ENCODE peak calls at places on chromosome 14, in eight cellular contexts. One of them, this sample, is unnamed.

GRCh38 chr14:64758711-64759554 is 54.7 kb downstream of the PLEKHG3 start:
- DNase-seq in astrocyte of the spinal cord: peak; percentile 88
- DNase-seq in GM03348: peak; percentile 90
- DNase-seq in activated naive CD4-positive, alpha-beta T cell treated with anti-CD3 and anti-CD28 coated beads, Interleukin-2, amount 10 ng/mL, durations not matched to agents 7 days and 5 days: no peak
- DNase-seq in stimulated activated naive CD8-positive, alpha-beta T cell treated with anti-CD3 and anti-CD28 coated beads, Interleukin-15, amount 100 ng/mL, for 72 hours: no peak
- DNase-seq in RCC 7860: peak; percentile 17
- DNase-seq in dorsolateral prefrontal cortex: peak; percentile 55
- DNase-seq in ecto neural progenitor cell: no peak
- DNase-seq in this sample: peak; percentile 94

GRCh38 chr14:71566276-71566675 is 366.0 kb upstream of the RGS6 start:
- DNase-seq in astrocyte of the spinal cord: no peak
- DNase-seq in GM03348: no peak
- DNase-seq in activated naive CD4-positive, alpha-beta T cell treated with anti-CD3 and anti-CD28 coated beads, Interleukin-2, amount 10 ng/mL, durations not matched to agents 7 days and 5 days: no peak
- DNase-seq in stimulated activated naive CD8-positive, alpha-beta T cell treated with anti-CD3 and anti-CD28 coated beads, Interleukin-15, amount 100 ng/mL, for 72 hours: no peak
- DNase-seq in RCC 7860: no peak
- DNase-seq in dorsolateral prefrontal cortex: no peak
- DNase-seq in ecto neural progenitor cell: no peak
- DNase-seq in this sample: no peak

GRCh38 chr14:33839193-33840076 is 111.4 kb downstream of the EGLN3 start:
- DNase-seq in astrocyte of the spinal cord: peak; percentile 52
- DNase-seq in GM03348: peak; percentile 77
- DNase-seq in activated naive CD4-positive, alpha-beta T cell treated with anti-CD3 and anti-CD28 coated beads, Interleukin-2, amount 10 ng/mL, durations not matched to agents 7 days and 5 days: peak; percentile 72
- DNase-seq in stimulated activated naive CD8-positive, alpha-beta T cell treated with anti-CD3 and anti-CD28 coated beads, Interleukin-15, amount 100 ng/mL, for 72 hours: peak; percentile 51
- DNase-seq in RCC 7860: peak; percentile 5
- DNase-seq in dorsolateral prefrontal cortex: peak; percentile 47
- DNase-seq in ecto neural progenitor cell: no peak
- DNase-seq in this sample: no peak

GRCh38 chr14:92549853-92550244 is 36.3 kb downstream of the RIN3 start:
- DNase-seq in astrocyte of the spinal cord: no peak
- DNase-seq in GM03348: peak; percentile 37
- DNase-seq in activated naive CD4-positive, alpha-beta T cell treated with anti-CD3 and anti-CD28 coated beads, Interleukin-2, amount 10 ng/mL, durations not matched to agents 7 days and 5 days: no peak
- DNase-seq in stimulated activated naive CD8-positive, alpha-beta T cell treated with anti-CD3 and anti-CD28 coated beads, Interleukin-15, amount 100 ng/mL, for 72 hours: no peak
- DNase-seq in RCC 7860: no peak
- DNase-seq in dorsolateral prefrontal cortex: no peak
- DNase-seq in ecto neural progenitor cell: no peak
- DNase-seq in this sample: no peak

GRCh38 chr14:100714205-100714781 is 12.4 kb upstream of the DLK1 start:
- DNase-seq in astrocyte of the spinal cord: no peak
- DNase-seq in GM03348: peak; percentile 32
- DNase-seq in activated naive CD4-positive, alpha-beta T cell treated with anti-CD3 and anti-CD28 coated beads, Interleukin-2, amount 10 ng/mL, durations not matched to agents 7 days and 5 days: no peak
- DNase-seq in stimulated activated naive CD8-positive, alpha-beta T cell treated with anti-CD3 and anti-CD28 coated beads, Interleukin-15, amount 100 ng/mL, for 72 hours: no peak
- DNase-seq in RCC 7860: no peak
- DNase-seq in dorsolateral prefrontal cortex: peak; percentile 52
- DNase-seq in ecto neural progenitor cell: no peak
- DNase-seq in this sample: peak; percentile 10

GRCh38 chr14:60720962-60721330 is 3.2 kb downstream of the SIX4 start:
- DNase-seq in astrocyte of the spinal cord: no peak
- DNase-seq in GM03348: no peak
- DNase-seq in activated naive CD4-positive, alpha-beta T cell treated with anti-CD3 and anti-CD28 coated beads, Interleukin-2, amount 10 ng/mL, durations not matched to agents 7 days and 5 days: no peak
- DNase-seq in stimulated activated naive CD8-positive, alpha-beta T cell treated with anti-CD3 and anti-CD28 coated beads, Interleukin-15, amount 100 ng/mL, for 72 hours: no peak
- DNase-seq in RCC 7860: no peak
- DNase-seq in dorsolateral prefrontal cortex: no peak
- DNase-seq in ecto neural progenitor cell: no peak
- DNase-seq in this sample: peak; percentile 7

GRCh38 chr14:72736348-72736747 is 157.6 kb downstream of the DPF3 start:
- DNase-seq in astrocyte of the spinal cord: peak; percentile 90
- DNase-seq in GM03348: peak; percentile 71
- DNase-seq in activated naive CD4-positive, alpha-beta T cell treated with anti-CD3 and anti-CD28 coated beads, Interleukin-2, amount 10 ng/mL, durations not matched to agents 7 days and 5 days: no peak
- DNase-seq in stimulated activated naive CD8-positive, alpha-beta T cell treated with anti-CD3 and anti-CD28 coated beads, Interleukin-15, amount 100 ng/mL, for 72 hours: no peak
- DNase-seq in RCC 7860: no peak
- DNase-seq in dorsolateral prefrontal cortex: no peak
- DNase-seq in ecto neural progenitor cell: no peak
- DNase-seq in this sample: no peak

GRCh38 chr14:70655110-70655826 is 13.6 kb downstream of the TTC9 start:
- DNase-seq in astrocyte of the spinal cord: no peak
- DNase-seq in GM03348: no peak
- DNase-seq in activated naive CD4-positive, alpha-beta T cell treated with anti-CD3 and anti-CD28 coated beads, Interleukin-2, amount 10 ng/mL, durations not matched to agents 7 days and 5 days: peak; percentile 90
- DNase-seq in stimulated activated naive CD8-positive, alpha-beta T cell treated with anti-CD3 and anti-CD28 coated beads, Interleukin-15, amount 100 ng/mL, for 72 hours: peak; percentile 81
- DNase-seq in RCC 7860: no peak
- DNase-seq in dorsolateral prefrontal cortex: no peak
- DNase-seq in ecto neural progenitor cell: no peak
- DNase-seq in this sample: no peak

GRCh38 chr14:26404927-26405326 is 192.9 kb downstream of the NOVA1 start:
- DNase-seq in astrocyte of the spinal cord: no peak
- DNase-seq in GM03348: no peak
- DNase-seq in activated naive CD4-positive, alpha-beta T cell treated with anti-CD3 and anti-CD28 coated beads, Interleukin-2, amount 10 ng/mL, durations not matched to agents 7 days and 5 days: no peak
- DNase-seq in stimulated activated naive CD8-positive, alpha-beta T cell treated with anti-CD3 and anti-CD28 coated beads, Interleukin-15, amount 100 ng/mL, for 72 hours: no peak
- DNase-seq in RCC 7860: no peak
- DNase-seq in dorsolateral prefrontal cortex: no peak
- DNase-seq in ecto neural progenitor cell: no peak
- DNase-seq in this sample: no peak

GRCh38 chr14:106549064-106549463 is 1022.7 kb downstream of the TMEM121 start:
- DNase-seq in astrocyte of the spinal cord: no peak
- DNase-seq in GM03348: no peak
- DNase-seq in activated naive CD4-positive, alpha-beta T cell treated with anti-CD3 and anti-CD28 coated beads, Interleukin-2, amount 10 ng/mL, durations not matched to agents 7 days and 5 days: no peak
- DNase-seq in stimulated activated naive CD8-positive, alpha-beta T cell treated with anti-CD3 and anti-CD28 coated beads, Interleukin-15, amount 100 ng/mL, for 72 hours: no peak
- DNase-seq in RCC 7860: no peak
- DNase-seq in dorsolateral prefrontal cortex: no peak
- DNase-seq in ecto neural progenitor cell: no peak
- DNase-seq in this sample: no peak

GRCh38 chr14:56554301-56554700 is 25.3 kb upstream of the TMEM260 start:
- DNase-seq in astrocyte of the spinal cord: no peak
- DNase-seq in GM03348: no peak
- DNase-seq in activated naive CD4-positive, alpha-beta T cell treated with anti-CD3 and anti-CD28 coated beads, Interleukin-2, amount 10 ng/mL, durations not matched to agents 7 days and 5 days: no peak
- DNase-seq in stimulated activated naive CD8-positive, alpha-beta T cell treated with anti-CD3 and anti-CD28 coated beads, Interleukin-15, amount 100 ng/mL, for 72 hours: no peak
- DNase-seq in RCC 7860: no peak
- DNase-seq in dorsolateral prefrontal cortex: no peak
- DNase-seq in ecto neural progenitor cell: no peak
- DNase-seq in this sample: no peak

GRCh38 chr14:54781936-54782802 is 120.5 kb downstream of the GCH1 start:
- DNase-seq in astrocyte of the spinal cord: no peak
- DNase-seq in GM03348: no peak
- DNase-seq in activated naive CD4-positive, alpha-beta T cell treated with anti-CD3 and anti-CD28 coated beads, Interleukin-2, amount 10 ng/mL, durations not matched to agents 7 days and 5 days: peak; percentile 10
- DNase-seq in stimulated activated naive CD8-positive, alpha-beta T cell treated with anti-CD3 and anti-CD28 coated beads, Interleukin-15, amount 100 ng/mL, for 72 hours: no peak
- DNase-seq in RCC 7860: no peak
- DNase-seq in dorsolateral prefrontal cortex: no peak
- DNase-seq in ecto neural progenitor cell: no peak
- DNase-seq in this sample: no peak

GRCh38 chr14:105351920-105352871 is 37.6 kb downstream of the PACS2 start:
- DNase-seq in astrocyte of the spinal cord: peak; percentile 82
- DNase-seq in GM03348: peak; percentile 95
- DNase-seq in activated naive CD4-positive, alpha-beta T cell treated with anti-CD3 and anti-CD28 coated beads, Interleukin-2, amount 10 ng/mL, durations not matched to agents 7 days and 5 days: peak; percentile 94
- DNase-seq in stimulated activated naive CD8-positive, alpha-beta T cell treated with anti-CD3 and anti-CD28 coated beads, Interleukin-15, amount 100 ng/mL, for 72 hours: peak; percentile 88
- DNase-seq in RCC 7860: peak; percentile 58
- DNase-seq in dorsolateral prefrontal cortex: peak; percentile 81
- DNase-seq in ecto neural progenitor cell: peak; percentile 88
- DNase-seq in this sample: peak; percentile 82

GRCh38 chr14:58082011-58082410 is 70.0 kb downstream of the ARMH4 start:
- DNase-seq in astrocyte of the spinal cord: no peak
- DNase-seq in GM03348: no peak
- DNase-seq in activated naive CD4-positive, alpha-beta T cell treated with anti-CD3 and anti-CD28 coated beads, Interleukin-2, amount 10 ng/mL, durations not matched to agents 7 days and 5 days: no peak
- DNase-seq in stimulated activated naive CD8-positive, alpha-beta T cell treated with anti-CD3 and anti-CD28 coated beads, Interleukin-15, amount 100 ng/mL, for 72 hours: no peak
- DNase-seq in RCC 7860: peak; percentile 53
- DNase-seq in dorsolateral prefrontal cortex: no peak
- DNase-seq in ecto neural progenitor cell: no peak
- DNase-seq in this sample: peak; percentile 64

GRCh38 chr14:90458536-90458935 is 61.7 kb downstream of the CALM1 start:
- DNase-seq in astrocyte of the spinal cord: no peak
- DNase-seq in GM03348: no peak
- DNase-seq in activated naive CD4-positive, alpha-beta T cell treated with anti-CD3 and anti-CD28 coated beads, Interleukin-2, amount 10 ng/mL, durations not matched to agents 7 days and 5 days: no peak
- DNase-seq in stimulated activated naive CD8-positive, alpha-beta T cell treated with anti-CD3 and anti-CD28 coated beads, Interleukin-15, amount 100 ng/mL, for 72 hours: no peak
- DNase-seq in RCC 7860: no peak
- DNase-seq in dorsolateral prefrontal cortex: no peak
- DNase-seq in ecto neural progenitor cell: no peak
- DNase-seq in this sample: peak; percentile 66

GRCh38 chr14:64539186-64539552 is 1.4 kb upstream of the HSPA2 start:
- DNase-seq in astrocyte of the spinal cord: no peak
- DNase-seq in GM03348: no peak
- DNase-seq in activated naive CD4-positive, alpha-beta T cell treated with anti-CD3 and anti-CD28 coated beads, Interleukin-2, amount 10 ng/mL, durations not matched to agents 7 days and 5 days: no peak
- DNase-seq in stimulated activated naive CD8-positive, alpha-beta T cell treated with anti-CD3 and anti-CD28 coated beads, Interleukin-15, amount 100 ng/mL, for 72 hours: no peak
- DNase-seq in RCC 7860: no peak
- DNase-seq in dorsolateral prefrontal cortex: no peak
- DNase-seq in ecto neural progenitor cell: no peak
- DNase-seq in this sample: peak; percentile 42

GRCh38 chr14:103109789-103110415 is 13.4 kb upstream of the TNFAIP2 start:
- DNase-seq in astrocyte of the spinal cord: peak; percentile 72
- DNase-seq in GM03348: peak; percentile 41
- DNase-seq in activated naive CD4-positive, alpha-beta T cell treated with anti-CD3 and anti-CD28 coated beads, Interleukin-2, amount 10 ng/mL, durations not matched to agents 7 days and 5 days: no peak
- DNase-seq in stimulated activated naive CD8-positive, alpha-beta T cell treated with anti-CD3 and anti-CD28 coated beads, Interleukin-15, amount 100 ng/mL, for 72 hours: no peak
- DNase-seq in RCC 7860: peak; percentile 89
- DNase-seq in dorsolateral prefrontal cortex: no peak
- DNase-seq in ecto neural progenitor cell: no peak
- DNase-seq in this sample: no peak

GRCh38 chr14:103545915-103546650 is 16.4 kb downstream of the BAG5 start:
- DNase-seq in astrocyte of the spinal cord: no peak
- DNase-seq in GM03348: no peak
- DNase-seq in activated naive CD4-positive, alpha-beta T cell treated with anti-CD3 and anti-CD28 coated beads, Interleukin-2, amount 10 ng/mL, durations not matched to agents 7 days and 5 days: no peak
- DNase-seq in stimulated activated naive CD8-positive, alpha-beta T cell treated with anti-CD3 and anti-CD28 coated beads, Interleukin-15, amount 100 ng/mL, for 72 hours: no peak
- DNase-seq in RCC 7860: no peak
- DNase-seq in dorsolateral prefrontal cortex: no peak
- DNase-seq in ecto neural progenitor cell: no peak
- DNase-seq in this sample: no peak

GRCh38 chr14:65792208-65792905 is 379.8 kb downstream of the FUT8 start:
- DNase-seq in astrocyte of the spinal cord: no peak
- DNase-seq in GM03348: peak; percentile 48
- DNase-seq in activated naive CD4-positive, alpha-beta T cell treated with anti-CD3 and anti-CD28 coated beads, Interleukin-2, amount 10 ng/mL, durations not matched to agents 7 days and 5 days: no peak
- DNase-seq in stimulated activated naive CD8-positive, alpha-beta T cell treated with anti-CD3 and anti-CD28 coated beads, Interleukin-15, amount 100 ng/mL, for 72 hours: no peak
- DNase-seq in RCC 7860: peak; percentile 86
- DNase-seq in dorsolateral prefrontal cortex: no peak
- DNase-seq in ecto neural progenitor cell: no peak
- DNase-seq in this sample: peak; percentile 33

GRCh38 chr14:100176811-100177327 is 17.4 kb upstream of the DEGS2 start:
- DNase-seq in astrocyte of the spinal cord: no peak
- DNase-seq in GM03348: no peak
- DNase-seq in activated naive CD4-positive, alpha-beta T cell treated with anti-CD3 and anti-CD28 coated beads, Interleukin-2, amount 10 ng/mL, durations not matched to agents 7 days and 5 days: no peak
- DNase-seq in stimulated activated naive CD8-positive, alpha-beta T cell treated with anti-CD3 and anti-CD28 coated beads, Interleukin-15, amount 100 ng/mL, for 72 hours: no peak
- DNase-seq in RCC 7860: no peak
- DNase-seq in dorsolateral prefrontal cortex: no peak
- DNase-seq in ecto neural progenitor cell: no peak
- DNase-seq in this sample: no peak

GRCh38 chr14:20515846-20516245 is 10.5 kb downstream of the RNASE10 start:
- DNase-seq in astrocyte of the spinal cord: no peak
- DNase-seq in GM03348: no peak
- DNase-seq in activated naive CD4-positive, alpha-beta T cell treated with anti-CD3 and anti-CD28 coated beads, Interleukin-2, amount 10 ng/mL, durations not matched to agents 7 days and 5 days: no peak
- DNase-seq in stimulated activated naive CD8-positive, alpha-beta T cell treated with anti-CD3 and anti-CD28 coated beads, Interleukin-15, amount 100 ng/mL, for 72 hours: no peak
- DNase-seq in RCC 7860: no peak
- DNase-seq in dorsolateral prefrontal cortex: no peak
- DNase-seq in ecto neural progenitor cell: no peak
- DNase-seq in this sample: no peak

GRCh38 chr14:65989981-65990380 is 496.2 kb upstream of the CCDC196 start:
- DNase-seq in astrocyte of the spinal cord: no peak
- DNase-seq in GM03348: no peak
- DNase-seq in activated naive CD4-positive, alpha-beta T cell treated with anti-CD3 and anti-CD28 coated beads, Interleukin-2, amount 10 ng/mL, durations not matched to agents 7 days and 5 days: no peak
- DNase-seq in stimulated activated naive CD8-positive, alpha-beta T cell treated with anti-CD3 and anti-CD28 coated beads, Interleukin-15, amount 100 ng/mL, for 72 hours: no peak
- DNase-seq in RCC 7860: no peak
- DNase-seq in dorsolateral prefrontal cortex: no peak
- DNase-seq in ecto neural progenitor cell: no peak
- DNase-seq in this sample: no peak

GRCh38 chr14:95023886-95024285 is 133.4 kb downstream of the DICER1 start:
- DNase-seq in astrocyte of the spinal cord: no peak
- DNase-seq in GM03348: peak; percentile 63
- DNase-seq in activated naive CD4-positive, alpha-beta T cell treated with anti-CD3 and anti-CD28 coated beads, Interleukin-2, amount 10 ng/mL, durations not matched to agents 7 days and 5 days: no peak
- DNase-seq in stimulated activated naive CD8-positive, alpha-beta T cell treated with anti-CD3 and anti-CD28 coated beads, Interleukin-15, amount 100 ng/mL, for 72 hours: no peak
- DNase-seq in RCC 7860: no peak
- DNase-seq in dorsolateral prefrontal cortex: no peak
- DNase-seq in ecto neural progenitor cell: peak; percentile 29
- DNase-seq in this sample: no peak

GRCh38 chr14:80211143-80212024 is at the start of gene DIO2:
- DNase-seq in astrocyte of the spinal cord: no peak
- DNase-seq in GM03348: no peak
- DNase-seq in activated naive CD4-positive, alpha-beta T cell treated with anti-CD3 and anti-CD28 coated beads, Interleukin-2, amount 10 ng/mL, durations not matched to agents 7 days and 5 days: no peak
- DNase-seq in stimulated activated naive CD8-positive, alpha-beta T cell treated with anti-CD3 and anti-CD28 coated beads, Interleukin-15, amount 100 ng/mL, for 72 hours: no peak
- DNase-seq in RCC 7860: no peak
- DNase-seq in dorsolateral prefrontal cortex: peak; percentile 65
- DNase-seq in ecto neural progenitor cell: no peak
- DNase-seq in this sample: no peak

GRCh38 chr14:86088156-86088555 is 558.2 kb downstream of the FLRT2 start:
- DNase-seq in astrocyte of the spinal cord: no peak
- DNase-seq in GM03348: no peak
- DNase-seq in activated naive CD4-positive, alpha-beta T cell treated with anti-CD3 and anti-CD28 coated beads, Interleukin-2, amount 10 ng/mL, durations not matched to agents 7 days and 5 days: no peak
- DNase-seq in stimulated activated naive CD8-positive, alpha-beta T cell treated with anti-CD3 and anti-CD28 coated beads, Interleukin-15, amount 100 ng/mL, for 72 hours: no peak
- DNase-seq in RCC 7860: no peak
- DNase-seq in dorsolateral prefrontal cortex: no peak
- DNase-seq in ecto neural progenitor cell: no peak
- DNase-seq in this sample: no peak

GRCh38 chr14:100578552-100578951 is 8.7 kb downstream of the BEGAIN start:
- DNase-seq in astrocyte of the spinal cord: no peak
- DNase-seq in GM03348: no peak
- DNase-seq in activated naive CD4-positive, alpha-beta T cell treated with anti-CD3 and anti-CD28 coated beads, Interleukin-2, amount 10 ng/mL, durations not matched to agents 7 days and 5 days: no peak
- DNase-seq in stimulated activated naive CD8-positive, alpha-beta T cell treated with anti-CD3 and anti-CD28 coated beads, Interleukin-15, amount 100 ng/mL, for 72 hours: no peak
- DNase-seq in RCC 7860: no peak
- DNase-seq in dorsolateral prefrontal cortex: no peak
- DNase-seq in ecto neural progenitor cell: no peak
- DNase-seq in this sample: peak; percentile 7

GRCh38 chr14:39050389-39050788 is 52.6 kb downstream of the SEC23A start:
- DNase-seq in astrocyte of the spinal cord: peak; percentile 68
- DNase-seq in GM03348: peak; percentile 58
- DNase-seq in activated naive CD4-positive, alpha-beta T cell treated with anti-CD3 and anti-CD28 coated beads, Interleukin-2, amount 10 ng/mL, durations not matched to agents 7 days and 5 days: no peak
- DNase-seq in stimulated activated naive CD8-positive, alpha-beta T cell treated with anti-CD3 and anti-CD28 coated beads, Interleukin-15, amount 100 ng/mL, for 72 hours: no peak
- DNase-seq in RCC 7860: peak; percentile 68
- DNase-seq in dorsolateral prefrontal cortex: no peak
- DNase-seq in ecto neural progenitor cell: no peak
- DNase-seq in this sample: peak; percentile 64

GRCh38 chr14:47227051-47227600 is 448.3 kb downstream of the MDGA2 start:
- DNase-seq in astrocyte of the spinal cord: peak; percentile 7
- DNase-seq in GM03348: no peak
- DNase-seq in activated naive CD4-positive, alpha-beta T cell treated with anti-CD3 and anti-CD28 coated beads, Interleukin-2, amount 10 ng/mL, durations not matched to agents 7 days and 5 days: no peak
- DNase-seq in stimulated activated naive CD8-positive, alpha-beta T cell treated with anti-CD3 and anti-CD28 coated beads, Interleukin-15, amount 100 ng/mL, for 72 hours: no peak
- DNase-seq in RCC 7860: peak; percentile 4
- DNase-seq in dorsolateral prefrontal cortex: no peak
- DNase-seq in ecto neural progenitor cell: no peak
- DNase-seq in this sample: no peak

GRCh38 chr14:48398675-48399282 is 723.4 kb upstream of the MDGA2 start:
- DNase-seq in astrocyte of the spinal cord: peak; percentile 36
- DNase-seq in GM03348: peak; percentile 20
- DNase-seq in activated naive CD4-positive, alpha-beta T cell treated with anti-CD3 and anti-CD28 coated beads, Interleukin-2, amount 10 ng/mL, durations not matched to agents 7 days and 5 days: no peak
- DNase-seq in stimulated activated naive CD8-positive, alpha-beta T cell treated with anti-CD3 and anti-CD28 coated beads, Interleukin-15, amount 100 ng/mL, for 72 hours: no peak
- DNase-seq in RCC 7860: peak; percentile 11
- DNase-seq in dorsolateral prefrontal cortex: no peak
- DNase-seq in ecto neural progenitor cell: no peak
- DNase-seq in this sample: peak; percentile 20

This sample was measured in foreskin keratinocyte.